ENCODE peak calls at places on chromosomes 1 and 21, in seven cellular contexts. M is pancreas, T is breast epithelium, F is OCI-LY7, X is tibial artery, A is uterus, Q is body of pancreas. B is an unnamed sample.

GRCh38 chr1:197924516-197925123 is 7.4 kb downstream of the LHX9 start:
- DNase-seq in M (no peak), X (no peak), T (no peak), Q (peak; percentile 48), F (peak; percentile 61), A (peak; percentile 31), B (no peak)

GRCh38 chr1:227774721-227775665 is 39.8 kb downstream of the SNAP47 start:
- DNase-seq in T (no peak), M (no peak), A (peak; percentile 55), X (no peak), F (no peak), Q (no peak), B (no peak)

GRCh38 chr21:43609501-43610340 is 49.6 kb downstream of the HSF2BP start:
- DNase-seq in M (peak; percentile 55), A (peak; percentile 25), X (no peak), Q (peak; percentile 80), F (no peak), T (peak; percentile 80), B (no peak)

GRCh38 chr1:208235983-208236761 is 8.0 kb downstream of the PLXNA2 start:
- DNase-seq in X (peak; percentile 81), F (no peak), T (no peak), M (peak; percentile 41), Q (peak; percentile 62), A (peak; percentile 78), B (no peak)

GRCh38 chr1:113576271-113576670 is 183.0 kb downstream of the PHTF1 start:
- DNase-seq in A (no peak), M (no peak), F (no peak), Q (no peak), X (no peak), T (no peak), B (no peak)

GRCh38 chr1:22930235-22930912 is 42.3 kb downstream of the LACTBL1 start:
- DNase-seq in M (no peak), T (peak; percentile 48), Q (no peak), F (peak; percentile 51), A (no peak), X (no peak), B (no peak)

GRCh38 chr1:15352122-15352957 is 57.3 kb upstream of the EFHD2 start:
- DNase-seq in T (no peak), X (no peak), M (peak; percentile 66), A (no peak), F (no peak), Q (peak; percentile 84), B (no peak)

GRCh38 chr1:46244656-46245371 is 2.7 kb upstream of the RAD54L start:
- DNase-seq in T (no peak), X (no peak), A (no peak), Q (no peak), M (no peak), F (peak; percentile 74), B (no peak)

GRCh38 chr1:238581332-238581731 is 690.6 kb upstream of the ZP4 start:
- DNase-seq in M (no peak), A (no peak), T (no peak), F (no peak), Q (no peak), X (no peak), B (no peak)

GRCh38 chr1:87325982-87326738 is 2.5 kb upstream of the LMO4 start:
- DNase-seq in Q (peak; percentile 58), X (peak; percentile 25), T (no peak), A (peak; percentile 53), M (no peak), F (peak; percentile 73), B (no peak)

GRCh38 chr1:76949503-76949902 is 82.2 kb downstream of the ST6GALNAC5 start:
- DNase-seq in X (no peak), A (no peak), F (no peak), Q (no peak), M (no peak), T (no peak), B (no peak)

GRCh38 chr1:115492019-115492595 is 149.7 kb upstream of the VANGL1 start:
- DNase-seq in T (no peak), M (no peak), Q (no peak), A (no peak), X (no peak), F (no peak), B (no peak)

GRCh38 chr1:159879977-159880376 is 17.5 kb upstream of the VSIG8 start:
- DNase-seq in M (no peak), X (no peak), F (no peak), Q (no peak), T (no peak), A (no peak), B (no peak)

GRCh38 chr1:85460555-85461088 is 4.3 kb downstream of the DDAH1 start:
- DNase-seq in Q (peak; percentile 83), M (peak; percentile 55), F (no peak), A (no peak), T (no peak), X (no peak), B (no peak)

DNA sequence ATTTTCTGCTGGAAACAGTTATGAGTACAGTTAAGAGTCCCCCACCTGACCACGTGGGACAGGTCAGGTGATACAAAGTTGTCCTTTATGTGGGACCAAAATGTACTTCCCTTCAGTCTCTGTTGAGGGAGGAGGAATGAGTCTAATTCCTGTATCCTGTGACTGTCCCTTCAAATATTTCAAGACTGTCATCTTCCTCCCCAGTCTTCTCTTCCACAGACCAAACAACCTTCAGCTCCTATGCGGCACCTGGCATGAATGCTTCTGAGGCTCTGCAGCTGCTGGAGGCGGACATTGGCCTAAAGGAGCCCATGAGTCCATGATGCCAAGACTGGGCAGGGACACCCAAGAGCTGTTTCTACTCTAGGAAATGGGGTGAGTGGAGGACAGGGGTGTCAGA is 72.1 kb upstream of the SIM2 start:
- DNase-seq in Q (no peak), F (no peak), A (no peak), X (no peak), M (no peak), T (no peak), B (no peak)
- H3K27ac ChIP-seq in Q (no peak overlapping the region), F (no peak overlapping the region), A (no peak overlapping the region), X (no peak overlapping the region), M (no peak overlapping the region), T (no peak overlapping the region), B (no peak overlapping the region)

GRCh38 chr1:25565188-25565591 is 21.8 kb downstream of the LDLRAP1 start:
- DNase-seq in F (peak; percentile 72), X (no peak), Q (no peak), A (no peak), M (no peak), T (no peak), B (no peak)
- H3K27ac ChIP-seq in F (peak overlapping the region; percentile 75), X (peak overlapping the region; percentile 90), Q (no peak overlapping the region), A (peak overlapping the region; percentile 93), M (no peak overlapping the region), T (peak overlapping the region; percentile 32), B (peak overlapping the region; percentile 95)

GRCh38 chr1:183945432-183946308 is 91.9 kb downstream of the COLGALT2 start:
- DNase-seq in T (no peak), A (no peak), M (no peak), X (no peak), F (no peak), Q (no peak), B (no peak)
- H3K27ac ChIP-seq in T (no peak overlapping the region), A (no peak overlapping the region), M (no peak overlapping the region), X (no peak overlapping the region), F (no peak overlapping the region), Q (no peak overlapping the region), B (no peak overlapping the region)

DNA sequence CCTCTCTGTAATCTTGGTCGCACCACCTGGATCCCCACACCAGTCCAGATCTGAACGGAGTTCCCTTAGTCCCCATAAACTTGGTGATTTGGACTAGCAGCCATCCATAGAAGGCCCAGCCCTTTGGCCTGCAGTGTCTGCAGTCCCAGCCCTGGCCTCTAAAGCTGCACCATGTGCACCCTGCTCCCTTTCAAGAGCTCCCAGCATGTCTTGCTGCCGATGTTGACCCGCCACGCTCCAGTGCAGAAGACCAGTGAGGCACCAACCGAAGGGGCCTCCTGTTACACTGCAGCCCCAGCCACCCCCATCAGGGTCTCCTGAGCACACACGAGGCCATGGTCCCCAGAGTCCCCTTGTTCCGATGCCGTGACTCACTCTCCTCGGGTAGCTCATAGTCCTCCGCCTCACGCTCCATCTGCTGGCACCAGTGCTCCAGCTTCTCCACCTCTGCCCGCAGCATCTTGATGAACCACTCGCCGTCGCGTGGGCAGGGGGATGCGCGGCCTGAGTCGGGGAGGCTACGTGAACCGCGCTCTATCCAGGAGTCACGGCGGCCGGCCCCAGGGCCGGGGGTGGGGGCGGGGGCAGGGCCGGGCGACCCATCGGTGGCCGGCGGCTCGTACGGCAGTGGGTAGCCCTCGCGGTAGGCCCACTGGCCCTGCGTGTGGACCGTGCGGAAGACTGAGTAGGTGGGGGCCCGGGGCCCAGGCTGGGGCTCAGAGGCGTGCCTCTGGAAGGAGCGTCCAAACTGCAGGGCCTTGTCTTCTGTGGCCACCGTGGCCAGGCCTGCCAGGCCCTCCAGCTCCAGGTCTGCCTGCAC is 8.9 kb upstream of the SMIM12 start:
- DNase-seq in X (no peak), T (no peak), A (no peak), M (no peak), F (no peak), Q (no peak), B (no peak)
- H3K27ac ChIP-seq in X (no peak overlapping the region), T (no peak overlapping the region), A (no peak overlapping the region), M (no peak overlapping the region), F (no peak overlapping the region), Q (no peak overlapping the region), B (no peak overlapping the region)

DNA sequence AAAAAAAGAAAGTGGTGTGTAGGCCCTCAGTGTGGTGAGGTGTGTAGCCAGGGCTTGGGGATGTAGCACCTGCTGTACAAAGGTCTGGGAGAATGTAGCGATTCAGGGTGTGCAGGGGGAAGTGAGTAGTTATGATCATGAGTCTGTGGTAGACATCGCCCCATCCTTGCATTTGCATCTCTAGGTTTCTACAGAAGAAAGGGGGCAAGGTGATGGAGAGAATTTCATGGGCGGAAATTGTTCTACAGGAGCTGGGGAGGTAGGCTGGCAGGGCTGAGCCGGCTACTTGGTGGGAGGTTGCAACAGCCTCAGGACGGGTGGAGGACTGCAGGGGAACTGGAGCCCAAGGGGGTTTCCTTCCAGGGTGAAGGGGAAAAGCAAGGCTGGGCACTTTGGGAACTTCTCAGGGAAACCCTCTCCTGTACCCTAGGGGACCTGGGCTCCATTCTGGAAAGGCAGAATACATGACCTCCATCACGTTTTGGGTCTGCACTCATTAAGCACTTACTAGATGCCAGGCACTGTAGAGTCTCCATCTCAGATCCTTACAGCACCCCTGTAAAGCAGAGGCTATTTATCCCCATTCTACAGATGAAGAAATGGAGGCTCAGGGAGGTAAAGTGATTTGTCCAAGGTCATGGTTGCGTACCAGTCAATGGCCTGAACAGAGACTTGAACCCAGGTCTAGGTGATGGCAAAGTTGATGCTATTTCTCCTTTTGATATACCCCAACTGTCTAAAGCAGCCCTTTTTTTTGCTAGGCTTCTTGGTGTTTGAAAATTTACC is 14.5 kb upstream of the TNFRSF1B start:
- DNase-seq in M (no peak), Q (no peak), T (no peak), X (no peak), A (no peak), F (peak; percentile 92), B (no peak)
- H3K27ac ChIP-seq in M (peak overlapping the region; percentile 42), Q (no peak overlapping the region), T (peak overlapping the region; percentile 75), X (no peak overlapping the region), A (no peak overlapping the region), F (peak overlapping the region; percentile 85), B (no peak overlapping the region)

B was measured in thoracic aorta.